ENCODE peak calls at places on chromosomes 3 and 15, in eight cellular contexts. S is lower lobe of right lung, E is suprapubic skin, M is Panc1, Q is right lobe of liver, P is right cardiac atrium, W is endodermal cell, U is mesenchymal stem cell. O is an unnamed sample.

GRCh38 chr3:184351511-184352148 is 9.8 kb downstream of the CLCN2 start:
- DNase-seq in M (no peak), S (no peak), P (peak; percentile 53), U (no peak), Q (no peak), E (no peak), W (no peak), O (no peak)

GRCh38 chr3:11438636-11439035 is 166.4 kb downstream of the ATG7 start:
- DNase-seq in E (no peak), U (peak; percentile 58), M (no peak), W (peak; percentile 49), Q (no peak), P (peak; percentile 72), S (no peak), O (no peak)

GRCh38 chr15:38745136-38745535 is 180.5 kb upstream of the RASGRP1 start:
- DNase-seq in W (no peak), U (peak; percentile 7), Q (no peak), P (no peak), S (no peak), M (no peak), E (no peak), O (no peak)

GRCh38 chr3:114093596-114093995 is 37.1 kb downstream of the QTRT2 start:
- DNase-seq in M (no peak), U (peak; percentile 54), W (no peak), P (peak; percentile 46), S (no peak), E (no peak), Q (no peak), O (no peak)

GRCh38 chr3:99865321-99865720 is 47.7 kb downstream of the CMSS1 start:
- DNase-seq in E (no peak), W (no peak), Q (no peak), U (no peak), M (no peak), S (no peak), P (no peak), O (no peak)

GRCh38 chr3:138051946-138052802 is 42.2 kb downstream of the CLDN18 start:
- DNase-seq in M (peak; percentile 36), W (peak; percentile 88), S (peak; percentile 69), U (peak; percentile 49), Q (peak; percentile 33), E (no peak), P (peak; percentile 63), O (no peak)

GRCh38 chr3:65027335-65027734 is 339.5 kb upstream of the ADAMTS9 start:
- DNase-seq in S (no peak), Q (no peak), U (no peak), M (no peak), E (no peak), P (no peak), W (no peak), O (no peak)

GRCh38 chr15:45948226-45948625 is 313.4 kb downstream of the SQOR start:
- DNase-seq in M (no peak), W (peak; percentile 68), U (no peak), Q (no peak), S (no peak), P (no peak), E (no peak), O (no peak)

GRCh38 chr15:90497912-90498311 is 31.8 kb upstream of the CRTC3 start:
- DNase-seq in P (no peak), Q (no peak), M (no peak), U (no peak), S (no peak), W (no peak), E (no peak), O (no peak)

GRCh38 chr15:37984368-37984767 is 49.9 kb downstream of the TMCO5A start:
- DNase-seq in M (no peak), S (no peak), W (no peak), E (no peak), Q (no peak), P (no peak), U (peak; percentile 40), O (no peak)

GRCh38 chr3:156175570-156175969 is 55.2 kb downstream of the KCNAB1 start:
- DNase-seq in M (no peak), P (no peak), U (no peak), E (no peak), W (no peak), S (no peak), Q (no peak), O (no peak)

GRCh38 chr15:79198461-79198860 is 84.1 kb upstream of the ANKRD34C start:
- DNase-seq in S (no peak), E (no peak), W (no peak), M (no peak), P (no peak), U (no peak), Q (no peak), O (no peak)

GRCh38 chr15:41989573-41990242 is 17.4 kb upstream of the EHD4 start:
- DNase-seq in Q (peak; percentile 81), M (peak; percentile 70), E (peak; percentile 85), S (peak; percentile 87), U (peak; percentile 71), W (peak; percentile 99), P (peak; percentile 93), O (peak; percentile 61)

GRCh38 chr3:184388164-184388935 is 8.5 kb downstream of the CHRD start:
- DNase-seq in W (no peak), Q (no peak), P (no peak), S (no peak), U (no peak), E (no peak), M (no peak), O (no peak)

GRCh38 chr15:24823473-24823872 is 131.3 kb upstream of the SNRPN start:
- DNase-seq in P (peak; percentile 70), S (no peak), U (peak; percentile 16), Q (no peak), W (peak; percentile 96), M (no peak), E (no peak), O (no peak)

GRCh38 chr3:33919312-33919711 is 120.9 kb downstream of the PDCD6IP start:
- DNase-seq in E (no peak), U (no peak), P (no peak), S (no peak), Q (no peak), M (no peak), W (peak; percentile 24), O (no peak)

GRCh38 chr3:171334465-171334811 is 125.8 kb downstream of the TNIK start:
- DNase-seq in U (no peak), P (no peak), E (no peak), M (no peak), Q (peak; percentile 38), W (no peak), S (peak; percentile 64), O (no peak)
- H3K4me1 ChIP-seq in U (peaks cover 10% of the 10 kb centered on the region), P (peaks cover 6% of the 10 kb centered on the region), E (peaks cover 6% of the 10 kb centered on the region), M (no peaks in the 10 kb centered on the region), Q (peaks cover 4% of the 10 kb centered on the region), W (peaks cover 15% of the 10 kb centered on the region), S (peaks cover 8% of the 10 kb centered on the region), O (peaks cover 7% of the 10 kb centered on the region)

DNA sequence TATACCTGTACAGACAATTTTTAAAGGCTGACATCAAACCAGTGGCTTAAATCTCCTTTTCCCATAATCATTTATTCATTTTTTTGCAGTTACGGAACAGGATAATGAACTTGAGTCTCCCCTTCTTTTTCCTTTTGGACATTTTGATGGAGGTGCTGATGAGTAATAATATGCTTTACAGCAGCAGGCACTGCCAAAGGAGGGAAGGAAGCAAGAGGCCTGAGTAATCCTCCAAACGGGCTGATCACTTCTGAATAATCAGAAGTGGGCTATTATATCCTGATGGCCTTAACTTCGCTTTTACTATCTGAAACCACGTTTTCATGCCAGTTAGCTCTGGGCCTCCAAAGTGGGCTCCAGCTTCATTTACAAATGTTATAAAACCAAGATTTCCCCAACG is 527.2 kb downstream of the FOXP1 start:
- DNase-seq in W (no peak), U (no peak), M (no peak), Q (no peak), S (no peak), P (no peak), E (no peak), O (no peak)
- H3K4me3 ChIP-seq in W (no peak overlapping the region), U (no peak overlapping the region), M (no peak overlapping the region), Q (no peak overlapping the region), S (no peak overlapping the region), P (no peak overlapping the region), E (no peak overlapping the region), O (no peak overlapping the region)

GRCh38 chr3:47964740-47965139 is 51.5 kb downstream of the MAP4 start:
- DNase-seq in M (no peak), P (no peak), U (no peak), W (no peak), E (no peak), S (no peak), Q (no peak), O (no peak)
- H3K4me1 ChIP-seq in M (no peaks in the 10 kb centered on the region), P (peaks cover 5% of the 10 kb centered on the region), U (peaks cover 6% of the 10 kb centered on the region), W (no peaks in the 10 kb centered on the region), E (peaks cover 20% of the 10 kb centered on the region), S (peaks cover 13% of the 10 kb centered on the region), Q (peaks cover 46% of the 10 kb centered on the region), O (peaks cover 20% of the 10 kb centered on the region)

GRCh38 chr15:68053701-68053996 is 466 bp upstream of the PIAS1 start:
- DNase-seq in E (no peak), W (no peak), S (no peak), Q (no peak), P (no peak), U (no peak), M (no peak), O (no peak)

GRCh38 chr15:68055224-68055705 is 1.1 kb downstream of the PIAS1 start:
- DNase-seq in P (no peak), E (no peak), W (peak; percentile 50), Q (no peak), S (no peak), M (no peak), U (peak; percentile 63), O (peak; percentile 73)

GRCh38 chr15:68056097-68056865 is 2.2 kb downstream of the PIAS1 start:
- DNase-seq in M (no peak), W (no peak), E (no peak), S (no peak), U (no peak), Q (no peak), P (no peak), O (no peak)

GRCh38 chr15:68053997-68054657 is at the start of gene PIAS1:
- DNase-seq in U (peak; percentile 90), M (peak; percentile 41), P (peak; percentile 98), W (peak; percentile 98), Q (peak; percentile 98), S (peak; percentile 98), E (peak; percentile 95), O (peak; percentile 96)

GRCh38 chr15:68054658-68055223 is 626 bp downstream of the PIAS1 start:
- DNase-seq in W (peak; percentile 92), M (no peak), E (peak; percentile 81), Q (peak; percentile 81), S (peak; percentile 86), P (peak; percentile 83), U (peak; percentile 73), O (peak; percentile 68)
- H3K4me3 ChIP-seq in W (peak overlapping the region; percentile 91), M (peak overlapping the region; percentile 61), E (peak overlapping the region; percentile 95), Q (peak overlapping the region; percentile 82), S (peak overlapping the region; percentile 91), P (peak overlapping the region; percentile 98), U (peak overlapping the region; percentile 81), O (peak overlapping the region; percentile 73)

O was measured in CD8-positive, alpha-beta memory T cell.